ENCODE peak calls at places on chromosomes 6 and 20, in seven cellular contexts. C, M, I, Q, D, T and N are unnamed samples.

GRCh38 chr6:69827491-69827890 is 30.7 kb upstream of the LMBRD1 start:
- DNase-seq in D (peak; percentile 42), M (peak; percentile 3), T (no peak), C (no peak), Q (peak; percentile 72), I (no peak), N (peak; percentile 69)

GRCh38 chr6:108778421-108779186 is 69.6 kb upstream of the ARMC2 start:
- DNase-seq in M (no peak), D (no peak), I (no peak), Q (no peak), T (no peak), C (no peak), N (no peak)

GRCh38 chr6:44386929-44387345 is 569 bp upstream of the CDC5L start:
- DNase-seq in M (peak; percentile 31), I (no peak), D (peak; percentile 3), T (no peak), C (no peak), Q (peak; percentile 84), N (no peak)

GRCh38 chr6:166770216-166771116 is 143.4 kb upstream of the RPS6KA2 start:
- DNase-seq in C (no peak), M (peak; percentile 21), I (no peak), T (peak; percentile 34), Q (peak; percentile 34), D (no peak), N (no peak)

GRCh38 chr6:88629838-88630462 is 333.5 kb downstream of the RNGTT start:
- DNase-seq in I (no peak), Q (no peak), D (no peak), T (no peak), M (no peak), C (peak; percentile 3), N (no peak)

GRCh38 chr6:16564430-16564829 is 196.8 kb downstream of the ATXN1 start:
- DNase-seq in D (no peak), C (no peak), I (no peak), M (no peak), Q (peak; percentile 19), T (no peak), N (peak; percentile 68)

GRCh38 chr6:31979238-31979898 is 2.5 kb upstream of the C4A start:
- DNase-seq in C (no peak), D (no peak), Q (no peak), M (no peak), I (no peak), T (no peak), N (no peak)

GRCh38 chr6:20755631-20756030 is 221.4 kb downstream of the CDKAL1 start:
- DNase-seq in M (peak; percentile 79), Q (peak; percentile 21), D (no peak), I (no peak), C (no peak), T (no peak), N (no peak)

GRCh38 chr6:75437451-75438185 is 56.0 kb downstream of the FILIP1 start:
- DNase-seq in I (no peak), M (peak; percentile 17), D (no peak), C (no peak), Q (peak; percentile 88), T (no peak), N (peak; percentile 88)

GRCh38 chr20:24650091-24650490 is 180.7 kb downstream of the SYNDIG1 start:
- DNase-seq in M (peak; percentile 74), Q (peak; percentile 34), D (peak; percentile 50), T (no peak), I (no peak), C (no peak), N (peak; percentile 66)

DNA sequence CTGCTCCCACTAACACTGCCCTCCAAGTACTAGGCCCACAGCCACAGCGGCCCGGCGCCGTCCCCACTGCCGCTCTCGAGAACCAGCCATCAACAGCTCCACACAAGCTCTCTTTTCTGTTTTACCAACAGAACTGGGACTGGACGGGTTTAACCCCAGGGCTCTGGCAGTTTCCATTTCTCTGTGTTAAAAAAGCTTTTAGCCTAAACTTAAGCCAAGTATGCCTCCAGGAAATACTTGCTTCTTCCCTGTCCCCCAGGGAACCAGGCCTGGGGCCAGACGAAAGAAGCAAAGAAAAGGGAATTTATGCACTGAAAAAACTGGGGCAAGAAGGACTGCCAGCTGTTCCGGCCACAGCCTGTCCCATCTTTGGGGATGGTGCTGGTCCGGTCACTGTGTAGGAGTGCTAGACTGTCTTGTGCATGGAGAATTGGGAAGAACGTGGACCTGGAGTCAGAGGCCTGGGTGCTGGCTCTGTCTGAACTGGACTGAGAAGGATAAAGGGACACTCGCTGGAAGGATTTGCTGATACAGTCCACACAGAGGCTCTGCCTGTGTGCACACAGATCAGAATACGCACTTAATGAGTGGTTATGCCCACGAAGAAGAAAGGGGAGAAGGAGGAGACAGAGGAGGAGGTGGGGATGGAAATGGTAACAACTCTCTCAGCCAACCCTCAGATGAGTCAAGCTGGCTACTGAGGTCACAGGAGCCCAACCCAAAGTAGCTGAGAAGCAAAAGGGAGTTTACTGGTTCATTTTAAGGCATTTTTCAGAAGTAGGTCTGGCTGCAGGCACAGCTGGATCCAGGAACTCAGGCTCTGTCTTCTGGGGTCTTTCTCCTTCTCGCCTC is 254.4 kb upstream of the PMEPA1 start:
- DNase-seq in Q (peak; percentile 73), T (no peak), I (peak; percentile 28), M (no peak), C (no peak), D (no peak), N (no peak)
- H3K27ac ChIP-seq in Q (no peak overlapping the region), T (peak overlapping the region; percentile 61), I (peak overlapping the region; percentile 5), M (no peak overlapping the region), C (no peak overlapping the region), D (no peak overlapping the region), N (no peak overlapping the region)

GRCh38 chr6:159955945-159956361 is 12.9 kb upstream of the IGF2R start:
- DNase-seq in C (no peak), I (no peak), D (no peak), M (no peak), T (no peak), Q (no peak), N (no peak)

GRCh38 chr6:159961523-159961922 is 7.4 kb upstream of the IGF2R start:
- DNase-seq in C (no peak), Q (peak; percentile 58), M (peak; percentile 69), T (no peak), I (no peak), D (no peak), N (no peak)

GRCh38 chr6:159959976-159960384 is 8.9 kb upstream of the IGF2R start:
- DNase-seq in Q (no peak), D (no peak), M (no peak), C (no peak), T (no peak), I (no peak), N (no peak)

GRCh38 chr6:159959165-159959975 is 9.5 kb upstream of the IGF2R start:
- DNase-seq in I (no peak), D (no peak), T (no peak), M (no peak), Q (no peak), C (no peak), N (no peak)

DNA sequence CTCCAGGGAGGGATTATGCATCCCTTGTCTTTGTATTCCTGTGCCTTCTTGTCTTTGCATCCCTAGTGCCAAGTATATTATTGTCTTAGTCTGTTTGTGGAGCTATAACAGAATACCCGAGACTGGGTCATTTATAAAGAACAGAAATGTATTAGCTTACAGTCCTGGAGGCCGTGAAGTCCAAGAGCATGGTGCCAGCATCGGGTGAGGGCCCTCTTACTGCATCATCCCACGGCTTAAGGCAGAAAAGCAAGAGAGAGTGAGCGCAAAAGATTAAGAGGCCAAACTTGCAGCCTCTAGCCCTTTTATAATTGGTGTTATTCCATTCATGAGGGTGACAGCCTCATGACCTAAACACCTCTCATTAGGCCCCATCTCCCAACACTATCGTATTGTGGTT is 8.4 kb upstream of the IGF2R start:
- DNase-seq in C (no peak), T (no peak), I (no peak), M (no peak), D (no peak), Q (no peak), N (no peak)
- H3K27ac ChIP-seq in C (no peak overlapping the region), T (no peak overlapping the region), I (peak overlapping the region; percentile 2), M (no peak overlapping the region), D (no peak overlapping the region), Q (no peak overlapping the region), N (no peak overlapping the region)

GRCh38 chr6:159730277-159730676 is 3.0 kb downstream of the WTAP start:
- DNase-seq in T (no peak), I (no peak), C (no peak), D (no peak), Q (no peak), M (no peak), N (no peak)

GRCh38 chr6:159727717-159728440 is 573 bp downstream of the WTAP start:
- DNase-seq in I (no peak), T (no peak), M (peak; percentile 5), D (no peak), Q (peak; percentile 68), C (peak; percentile 38), N (peak; percentile 60)

GRCh38 chr6:159726918-159727716 is at the start of gene WTAP:
- DNase-seq in D (peak; percentile 83), C (peak; percentile 92), Q (peak; percentile 95), M (peak; percentile 87), T (peak; percentile 96), I (peak; percentile 94), N (peak; percentile 95)

GRCh38 chr6:159729598-159729997 is 2.3 kb downstream of the WTAP start:
- DNase-seq in T (no peak), I (no peak), C (no peak), Q (peak; percentile 54), D (no peak), M (no peak), N (peak; percentile 28)

DNA sequence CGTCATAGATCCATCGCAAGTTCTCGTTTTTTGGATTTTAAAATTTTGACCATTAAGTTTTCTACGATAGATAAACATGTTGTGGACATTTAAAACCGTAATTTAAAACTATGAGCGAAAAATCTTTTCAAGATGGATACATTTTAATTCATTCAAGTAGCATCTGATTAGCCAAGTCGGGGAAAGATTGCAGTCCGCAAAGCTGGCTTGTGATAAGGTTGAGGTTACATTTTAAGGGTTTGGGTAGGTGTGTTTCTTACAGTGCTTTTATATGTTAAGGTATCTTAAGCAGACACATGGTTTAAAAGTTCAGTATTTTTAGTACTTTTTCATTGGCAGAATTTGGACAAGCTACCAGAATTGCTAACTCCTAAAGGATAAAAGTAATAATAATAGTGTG is 1.2 kb downstream of the WTAP start:
- DNase-seq in Q (peak; percentile 24), T (no peak), M (no peak), C (no peak), I (no peak), D (no peak), N (peak; percentile 27)
- H3K27ac ChIP-seq in Q (peak overlapping the region; percentile 96), T (peak overlapping the region; percentile 100), M (no peak overlapping the region), C (no peak overlapping the region), I (peak overlapping the region; percentile 99), D (no peak overlapping the region), N (no peak overlapping the region)

DNA sequence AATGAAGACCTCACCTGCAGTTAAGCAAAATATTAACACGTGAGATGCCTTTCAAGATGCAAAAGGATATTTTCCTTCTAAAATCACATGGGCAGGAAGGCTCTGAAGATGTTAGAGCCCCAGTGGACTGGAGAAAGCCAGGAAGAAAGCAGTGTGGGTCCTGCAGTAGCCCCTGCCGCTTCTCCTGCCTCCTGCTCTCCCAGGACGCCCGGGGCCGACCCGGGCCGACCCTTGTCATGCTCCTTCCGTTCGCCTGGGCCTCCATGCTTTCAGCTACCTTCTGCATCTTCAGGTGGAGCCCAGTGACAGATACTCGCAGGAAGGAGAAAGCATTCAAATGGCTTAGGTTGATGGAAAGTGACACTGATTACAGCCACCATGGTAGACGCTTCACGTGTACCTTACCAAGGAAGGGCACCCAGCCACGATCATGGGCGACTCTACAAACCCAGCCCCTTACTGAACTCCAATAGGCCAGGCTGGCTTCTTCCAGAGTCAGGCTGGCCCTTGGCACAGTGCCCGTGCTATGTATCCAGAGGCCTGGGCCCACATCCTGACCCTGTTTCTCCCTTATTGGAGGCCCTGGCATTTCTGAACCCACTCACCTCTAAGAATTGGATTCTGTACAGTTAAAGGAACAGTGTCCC is 69.0 kb downstream of the TCP11 start:
- DNase-seq in D (no peak), T (no peak), I (no peak), Q (no peak), C (no peak), M (no peak), N (no peak)
- H3K27ac ChIP-seq in D (no peak overlapping the region), T (no peak overlapping the region), I (no peak overlapping the region), Q (no peak overlapping the region), C (no peak overlapping the region), M (no peak overlapping the region), N (no peak overlapping the region)